ENCODE peak calls at places on chromosomes 3 and 15, in nine cellular contexts. Y is NCI-H1092; K is activated gamma-delta T cell; G is myocyte; U is activated T-cell treated with anti-CD3 and anti-CD28 coated beads, Interleukin-2, amount 50 U/mL, for 72 hours; J is foreskin fibroblast; C is activated naive CD8-positive, alpha-beta T cell treated with anti-CD3 and anti-CD28 coated beads for 36 hours; B is germinal center; E is Caco-2. I is an unnamed sample.

GRCh38 chr15:32676095-32676643 is 34.7 kb downstream of the SCG5 start:
- DNase-seq in Y (no peak), B (no peak), U (no peak), G (no peak), K (no peak), J (no peak), C (no peak), E (no peak), I (no peak)

GRCh38 chr3:129046037-129046731 is 14.4 kb upstream of the GP9 start:
- DNase-seq in J (no peak), Y (no peak), B (no peak), G (no peak), U (no peak), K (no peak), C (no peak), E (no peak), I (no peak)

GRCh38 chr3:183285828-183286457 is 32.9 kb downstream of the B3GNT5 start:
- DNase-seq in K (peak; percentile 22), J (peak; percentile 99), E (no peak), B (peak; percentile 82), U (peak; percentile 96), C (peak; percentile 94), G (peak; percentile 96), Y (peak; percentile 14), I (peak; percentile 69)

GRCh38 chr3:63400259-63400860 is 122.3 kb downstream of the SYNPR start:
- DNase-seq in B (no peak), J (peak; percentile 2), G (no peak), C (no peak), K (no peak), E (no peak), Y (no peak), U (no peak), I (no peak)

GRCh38 chr3:109268181-109268580 is 48.1 kb downstream of the DPPA2 start:
- DNase-seq in Y (no peak), U (no peak), J (no peak), E (no peak), B (no peak), C (no peak), G (no peak), K (no peak), I (no peak)

GRCh38 chr3:37071921-37072320 is 78.6 kb downstream of the MLH1 start:
- DNase-seq in Y (no peak), G (no peak), C (no peak), K (no peak), B (no peak), E (no peak), J (no peak), U (no peak), I (no peak)

GRCh38 chr3:194481103-194481502 is 5.7 kb downstream of the ATP13A3 start:
- DNase-seq in B (no peak), C (no peak), K (no peak), J (no peak), G (peak; percentile 24), E (no peak), U (no peak), Y (no peak), I (no peak)

GRCh38 chr3:97948351-97949109 is 23.7 kb downstream of the RIOX2 start:
- DNase-seq in Y (no peak), C (no peak), B (no peak), E (no peak), G (no peak), K (no peak), U (no peak), J (no peak), I (no peak)

GRCh38 chr15:69119016-69119415 is 41.4 kb upstream of the GLCE start:
- DNase-seq in E (no peak), C (no peak), Y (no peak), G (no peak), B (no peak), U (no peak), J (no peak), K (no peak), I (no peak)

GRCh38 chr3:159664653-159665052 is 324.0 kb upstream of the IL12A start:
- DNase-seq in E (no peak), U (no peak), J (no peak), C (no peak), K (no peak), G (no peak), B (no peak), Y (no peak), I (no peak)